ENCODE peak calls at places on chromosomes 5 and 9, in seven cellular contexts. G, A, V, D, J, H and C are unnamed samples.

GRCh38 chr9:2192356-2192979 is 177.3 kb downstream of the SMARCA2 start:
- ATAC-seq in H (no peak), V (no peak), D (no peak), J (no peak), A (no peak), G (no peak), C (no peak)

GRCh38 chr5:32506251-32506661 is 61.7 kb upstream of the ZFR start:
- ATAC-seq in H (no peak), V (no peak), A (no peak), G (no peak), D (peak), J (no peak), C (no peak)

GRCh38 chr9:135221951-135222631 is 134.6 kb downstream of the OLFM1 start:
- ATAC-seq in J (no peak), D (peak), G (no peak), V (peak), A (peak), H (peak), C (no peak)

GRCh38 chr9:137182836-137183235 is 5.5 kb downstream of the ANAPC2 start:
- ATAC-seq in G (no peak), H (no peak), D (no peak), A (no peak), J (no peak), V (no peak), C (no peak)

GRCh38 chr5:145711417-145711816 is 123.7 kb downstream of the PRELID2 start:
- ATAC-seq in V (no peak), H (no peak), J (no peak), G (no peak), D (no peak), A (no peak), C (no peak)

GRCh38 chr9:38160613-38161215 is 91.7 kb upstream of the SHB start:
- ATAC-seq in G (peak), J (no peak), A (peak), V (peak), D (peak), H (peak), C (no peak)

GRCh38 chr9:136140966-136141365 is 22.3 kb upstream of the TMEM250 start:
- ATAC-seq in J (no peak), D (no peak), A (no peak), H (no peak), V (no peak), G (no peak), C (no peak)

GRCh38 chr5:180810210-180811011 is 7.8 kb upstream of the MGAT1 start:
- ATAC-seq in G (peak), H (peak), J (peak), V (peak), D (peak), A (peak), C (peak)

GRCh38 chr5:53438486-53439472 is 41.6 kb upstream of the FST start:
- ATAC-seq in D (no peak), H (peak), G (no peak), A (no peak), J (no peak), V (no peak), C (peak)

GRCh38 chr9:17802249-17802857 is 223.5 kb downstream of the SH3GL2 start:
- ATAC-seq in D (no peak), H (no peak), V (no peak), G (no peak), J (no peak), A (no peak), C (no peak)

GRCh38 chr5:161078793-161079192 is 226.8 kb upstream of the ATP10B start:
- ATAC-seq in D (no peak), J (no peak), H (no peak), G (no peak), A (no peak), V (no peak), C (no peak)

GRCh38 chr5:121299153-121299552 is 552.5 kb upstream of the FTMT start:
- ATAC-seq in H (no peak), A (no peak), G (no peak), J (no peak), V (no peak), D (no peak), C (no peak)

GRCh38 chr5:56316302-56316994 is 83.3 kb upstream of the ANKRD55 start:
- ATAC-seq in A (no peak), J (no peak), V (no peak), D (no peak), H (no peak), G (no peak), C (no peak)

GRCh38 chr9:76180541-76180940 is 213.7 kb downstream of the RFK start:
- ATAC-seq in A (peak), G (no peak), V (no peak), D (no peak), H (no peak), J (peak), C (no peak)

GRCh38 chr9:113261917-113262671 is 13.3 kb downstream of the CDC26 start:
- ATAC-seq in J (no peak), H (no peak), V (no peak), G (no peak), D (peak), A (no peak), C (no peak)

GRCh38 chr5:123543438-123543837 is 31.5 kb downstream of the CSNK1G3 start:
- ATAC-seq in H (peak), D (no peak), A (no peak), V (peak), G (peak), J (no peak), C (no peak)

GRCh38 chr5:93571111-93571977 is 9.7 kb downstream of the NR2F1-AS1 start:
- ATAC-seq in G (no peak), V (no peak), J (no peak), D (no peak), A (no peak), H (no peak), C (no peak)

GRCh38 chr9:18129809-18130334 is 344.1 kb upstream of the ADAMTSL1 start:
- ATAC-seq in J (no peak), G (no peak), A (no peak), D (no peak), V (no peak), H (no peak), C (no peak)

GRCh38 chr5:175253597-175253996 is 190.4 kb downstream of the DRD1 start:
- ATAC-seq in J (no peak), H (no peak), A (no peak), D (no peak), G (no peak), V (no peak), C (no peak)

GRCh38 chr5:63194126-63194525 is 615.5 kb downstream of the LRRC70 start:
- ATAC-seq in V (no peak), J (no peak), D (no peak), H (no peak), A (no peak), G (no peak), C (no peak)

GRCh38 chr5:166493042-166493441 is 1798.4 kb upstream of the WWC1 start:
- ATAC-seq in D (no peak), V (no peak), G (no peak), A (no peak), H (no peak), J (no peak), C (no peak)

GRCh38 chr9:90789408-90789807 is 12.2 kb upstream of the SYK start:
- ATAC-seq in J (no peak), H (no peak), V (no peak), D (no peak), A (no peak), G (no peak), C (no peak)

GRCh38 chr9:7008411-7008810 is 250.6 kb downstream of the KDM4C start:
- ATAC-seq in V (no peak), H (no peak), D (no peak), G (no peak), A (no peak), J (peak), C (no peak)

GRCh38 chr5:75710630-75711029 is 6.6 kb downstream of the POC5 start:
- ATAC-seq in G (peak), A (no peak), D (no peak), V (no peak), J (no peak), H (no peak), C (no peak)

GRCh38 chr5:17190242-17190778 is 27.1 kb upstream of the BASP1 start:
- ATAC-seq in H (peak), D (peak), J (peak), V (peak), A (peak), G (peak), C (peak)

GRCh38 chr9:131608469-131609115 is 63.3 kb downstream of the PRRT1B start:
- ATAC-seq in J (peak), H (no peak), A (peak), G (no peak), V (peak), D (peak), C (peak)

GRCh38 chr9:84140535-84141101 is 160.0 kb downstream of the RMI1 start:
- ATAC-seq in J (peak), H (peak), D (no peak), V (peak), A (no peak), G (no peak), C (no peak)

GRCh38 chr5:127898551-127899213 is 184.9 kb upstream of the SLC12A2 start:
- ATAC-seq in A (no peak), D (no peak), V (no peak), G (no peak), H (peak), J (no peak), C (no peak)

GRCh38 chr5:150092159-150092787 is 5.9 kb upstream of the CSF1R start:
- ATAC-seq in D (no peak), J (no peak), G (no peak), A (no peak), V (no peak), H (peak), C (no peak)

GRCh38 chr9:5492965-5493364 is 17.4 kb upstream of the PDCD1LG2 start:
- ATAC-seq in A (no peak), H (peak), J (no peak), V (no peak), G (no peak), D (no peak), C (no peak)

GRCh38 chr5:131685514-131686171 is 50.6 kb upstream of the RAPGEF6 start:
- ATAC-seq in A (no peak), H (no peak), J (peak), D (no peak), G (peak), V (peak), C (peak)

GRCh38 chr5:79954620-79955019 is 36.4 kb downstream of the MTX3 start:
- ATAC-seq in D (no peak), A (no peak), G (no peak), J (no peak), V (no peak), H (no peak), C (no peak)

GRCh38 chr9:70910598-70910997 is 210.8 kb downstream of the TRPM3 start:
- ATAC-seq in G (no peak), J (no peak), A (no peak), D (no peak), V (no peak), H (no peak), C (no peak)

GRCh38 chr5:151678146-151678545 is 8.6 kb downstream of the SPARC start:
- ATAC-seq in D (no peak), A (no peak), H (peak), V (no peak), J (no peak), G (no peak), C (no peak)

GRCh38 chr5:68711311-68712200 is 382.3 kb upstream of the SLC30A5 start:
- ATAC-seq in V (no peak), H (peak), A (no peak), J (peak), G (no peak), D (no peak), C (no peak)

GRCh38 chr5:180689071-180689694 is 39.8 kb upstream of the FLT4 start:
- ATAC-seq in D (no peak), A (no peak), H (no peak), V (no peak), G (no peak), J (no peak), C (no peak)

GRCh38 chr5:149961186-149961685 is 678 bp downstream of the SLC26A2 start:
- ATAC-seq in H (no peak), V (no peak), D (no peak), G (no peak), J (peak), A (no peak), C (no peak)

DNA sequence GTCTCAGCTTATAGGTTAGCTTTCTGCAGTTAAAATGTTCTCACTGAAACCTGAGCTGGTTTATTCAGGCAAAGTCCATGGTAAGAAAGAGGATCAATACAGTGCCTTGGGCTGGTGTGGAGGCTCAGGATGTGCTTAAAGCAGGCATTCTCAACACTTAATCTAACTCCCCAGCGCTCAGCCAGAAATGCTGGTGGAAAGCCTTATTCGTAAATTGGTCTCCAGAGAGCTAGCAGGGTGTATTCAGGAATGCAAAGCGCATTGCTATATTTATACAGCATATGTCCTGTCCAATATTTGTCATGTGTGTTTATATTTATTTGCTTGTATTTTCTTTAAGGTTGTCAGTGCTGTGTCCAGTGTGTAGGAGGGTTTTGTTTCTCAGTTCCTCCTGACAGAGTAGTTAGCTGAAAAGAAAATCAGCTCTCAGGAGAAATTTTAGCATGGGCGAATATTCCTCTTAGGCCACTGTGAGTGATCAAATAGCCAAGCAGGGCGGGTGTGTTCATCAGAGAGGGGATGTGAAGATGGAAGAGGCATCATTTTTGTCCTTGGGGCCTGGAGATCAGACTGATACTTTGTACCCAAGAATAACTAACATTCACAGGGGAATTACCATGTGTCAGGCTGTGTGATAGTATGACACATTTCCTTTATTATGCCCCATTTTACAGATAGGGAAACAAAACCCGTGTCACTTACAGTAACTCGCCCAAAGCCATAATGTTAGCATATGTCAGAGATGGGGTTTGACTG is 65.8 kb downstream of the DOCK2 start:
- ATAC-seq in D (no peak), H (peak), J (no peak), V (no peak), A (no peak), G (no peak), C (no peak)
- TF ChIP-seq POLR2AphosphoS5 in D (no peak), H (no peak), J (no peak), V (no peak), A (no peak), G (no peak), C (no peak)

GRCh38 chr9:83061036-83061435 is 1.9 kb downstream of the RASEF start:
- ATAC-seq in H (no peak), D (no peak), A (no peak), J (no peak), G (no peak), V (no peak), C (no peak)
- TF ChIP-seq POLR2AphosphoS5 in H (no peak), D (no peak), A (no peak), J (no peak), G (no peak), V (no peak), C (no peak)

DNA sequence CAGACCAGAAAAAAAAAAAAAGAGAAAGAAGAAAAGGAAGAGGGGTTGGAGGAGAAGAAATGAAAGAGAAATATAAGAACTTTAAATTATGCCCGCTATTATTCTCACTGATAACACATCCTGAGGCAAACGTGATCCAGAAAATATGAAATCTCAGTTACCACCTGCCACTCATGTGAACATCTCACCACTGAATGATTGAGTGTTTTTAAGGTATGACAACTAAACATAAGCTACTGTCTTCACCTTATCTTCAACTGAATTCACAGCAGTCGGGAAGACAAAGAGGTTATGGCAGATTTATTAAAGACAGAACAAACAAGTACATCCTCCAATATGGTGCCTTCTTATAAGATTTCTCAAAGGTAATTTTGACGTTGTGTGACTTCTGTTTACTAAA is 327.9 kb downstream of the TMEM161B start:
- ATAC-seq in V (no peak), G (no peak), A (no peak), D (no peak), H (no peak), J (no peak), C (no peak)
- TF ChIP-seq POLR2AphosphoS5 in V (no peak), G (no peak), A (no peak), D (no peak), H (no peak), J (no peak), C (no peak)

GRCh38 chr5:1104327-1105006 is 7.4 kb downstream of the SLC12A7 start:
- ATAC-seq in D (no peak), A (no peak), V (no peak), J (no peak), H (peak), G (no peak), C (no peak)

GRCh38 chr5:1107167-1108007 is 4.5 kb downstream of the SLC12A7 start:
- ATAC-seq in D (peak), J (no peak), A (no peak), H (no peak), G (no peak), V (no peak), C (no peak)

GRCh38 chr5:1103505-1104326 is 8.1 kb downstream of the SLC12A7 start:
- ATAC-seq in D (no peak), A (no peak), G (no peak), V (peak), J (peak), H (no peak), C (peak)

GRCh38 chr5:1106385-1107166 is 5.3 kb downstream of the SLC12A7 start:
- ATAC-seq in J (no peak), G (no peak), A (no peak), V (no peak), H (no peak), D (peak), C (no peak)

DNA sequence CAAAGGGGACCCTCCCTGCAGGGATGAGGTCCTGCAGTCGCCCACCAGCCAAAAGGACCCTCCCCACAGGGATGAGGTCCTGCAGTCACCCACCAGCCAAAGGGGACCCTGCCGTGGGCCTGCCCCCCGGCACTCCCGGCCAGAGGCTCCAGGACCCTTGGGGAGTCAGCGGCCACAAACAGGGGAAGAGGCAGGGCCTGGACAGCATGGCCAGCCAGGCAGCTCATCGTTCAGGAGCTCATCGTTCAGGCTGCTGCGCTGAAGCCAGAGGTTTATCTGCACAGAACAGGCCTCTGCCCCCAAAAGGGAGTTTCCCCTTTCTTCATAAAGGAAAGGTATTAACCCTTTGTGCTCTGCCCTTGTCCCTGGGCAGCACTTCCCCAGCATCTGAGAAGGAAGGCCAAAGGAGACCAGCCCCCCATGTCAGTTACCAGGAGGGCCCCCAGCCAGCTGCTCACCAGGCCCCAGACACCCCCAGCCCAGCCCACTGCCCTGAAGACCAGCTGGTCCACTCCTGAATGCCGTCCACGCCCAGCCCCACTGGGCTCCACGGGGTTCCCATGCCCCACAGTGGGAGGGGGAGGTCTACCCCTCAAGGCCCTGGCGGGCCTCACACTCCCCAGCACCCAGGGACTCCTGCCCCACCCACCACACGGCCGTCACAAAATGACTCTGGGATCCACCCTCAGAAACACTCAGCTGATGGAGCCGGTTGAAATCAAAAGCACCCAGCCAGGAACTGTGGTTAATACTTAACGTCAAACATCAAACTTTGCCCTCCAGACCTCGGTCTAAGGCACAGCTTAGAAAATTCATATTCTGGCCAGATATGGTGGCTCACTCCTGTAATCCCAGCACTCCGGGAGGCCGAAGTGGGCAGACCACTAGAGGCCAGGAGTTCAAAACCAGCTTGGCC is 6.3 kb downstream of the SLC12A7 start:
- ATAC-seq in H (peak), J (no peak), D (peak), A (no peak), G (peak), V (no peak), C (no peak)
- TF ChIP-seq POLR2AphosphoS5 in H (no peak), J (no peak), D (peak), A (no peak), G (peak), V (no peak), C (no peak)

GRCh38 chr5:482506-482905 is 39.5 kb downstream of the EXOC3 start:
- ATAC-seq in H (no peak), G (no peak), V (no peak), A (no peak), D (no peak), J (no peak), C (no peak)

GRCh38 chr5:484556-484955 is 39.7 kb downstream of the SLC9A3 start:
- ATAC-seq in G (no peak), D (no peak), H (no peak), J (no peak), A (no peak), V (no peak), C (no peak)

GRCh38 chr5:483011-483410 is 40.0 kb downstream of the EXOC3 start:
- ATAC-seq in G (no peak), V (no peak), H (no peak), D (no peak), A (no peak), J (no peak), C (no peak)

GRCh38 chr5:482021-482420 is 39.0 kb downstream of the EXOC3 start:
- ATAC-seq in D (no peak), H (no peak), V (no peak), A (no peak), J (no peak), G (no peak), C (no peak)

DNA sequence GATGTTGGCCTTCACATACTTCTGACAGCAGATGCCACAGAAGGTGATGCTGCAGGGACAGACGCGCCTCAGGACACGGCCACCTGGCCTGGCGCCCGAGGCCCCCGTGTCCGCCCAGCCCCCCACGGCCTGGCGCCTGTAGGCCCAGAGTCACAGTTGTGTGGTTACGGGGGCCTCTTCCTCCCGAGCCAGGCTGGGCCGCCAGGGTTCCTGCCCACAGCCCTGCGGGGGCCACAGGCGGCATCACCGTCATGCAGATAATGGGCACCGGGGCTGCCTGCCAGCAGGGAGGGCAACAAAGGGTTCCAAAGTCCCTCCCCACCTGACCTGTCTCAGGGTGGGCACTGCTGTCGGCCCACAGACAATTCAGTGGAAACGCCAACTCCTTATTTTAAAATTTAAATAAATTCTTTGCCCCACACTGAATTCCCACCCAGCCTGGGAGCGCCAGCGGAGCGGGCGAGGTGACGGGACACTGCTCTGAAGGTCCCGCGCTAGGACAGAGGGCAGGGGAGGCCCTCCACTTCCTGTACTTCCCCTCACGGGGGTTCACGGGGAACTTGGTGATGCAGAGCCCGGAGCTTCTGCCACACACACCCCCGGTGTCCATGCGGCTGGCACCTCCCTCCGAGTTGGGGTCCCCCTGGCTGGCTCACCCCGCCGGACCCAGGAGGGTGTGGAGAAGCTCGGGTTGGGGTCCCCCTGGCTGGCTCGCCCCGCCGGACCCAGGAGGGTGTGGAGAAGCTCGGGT is 40.6 kb downstream of the EXOC3 start:
- ATAC-seq in A (no peak), J (no peak), V (no peak), D (no peak), H (no peak), G (no peak), C (no peak)
- TF ChIP-seq POLR2AphosphoS5 in A (no peak), J (no peak), V (no peak), D (no peak), H (no peak), G (no peak), C (no peak)